ENCODE peak calls at places on chromosomes 7 and 10, in five cellular contexts. H is activated CD8-positive, alpha-beta memory T cell treated with anti-CD3 and anti-CD28 coated beads for 4 hours; C is EH; Z is psoas muscle; S is activated T-helper 2 cell treated with anti-CD3 and anti-CD28 coated beads, Interferon-gamma antibody, Interleukin-2, Interleukin-4, amounts not matched to agents 10 μg/mL and 5 μg/mL and 100 μg/mL, durations not matched to agents 14 hours and 24 hours and 36 hours. J is an unnamed sample.

GRCh38 chr10:103715430-103715829 is 139.9 kb downstream of the SH3PXD2A start:
- DNase-seq in H (no peak), C (peak; percentile 95), Z (peak; percentile 19), S (no peak), J (no peak)

GRCh38 chr7:11609071-11609470 is 222.9 kb downstream of the THSD7A start:
- DNase-seq in Z (no peak), H (no peak), C (no peak), S (no peak), J (no peak)

GRCh38 chr10:84310470-84310869 is 17.9 kb upstream of the CCSER2 start:
- DNase-seq in Z (no peak), H (no peak), S (no peak), C (peak; percentile 76), J (no peak)

GRCh38 chr7:151077705-151078232 is 2.8 kb downstream of the FASTK start:
- DNase-seq in S (no peak), C (no peak), Z (no peak), H (no peak), J (no peak)

GRCh38 chr7:101702362-101702850 is 73.3 kb upstream of the MYL10 start:
- DNase-seq in C (peak; percentile 39), Z (no peak), H (no peak), S (no peak), J (no peak)

GRCh38 chr7:91264083-91264923 is at the start of gene FZD1:
- DNase-seq in C (peak; percentile 98), Z (peak; percentile 98), S (peak; percentile 71), H (no peak), J (peak; percentile 96)

GRCh38 chr7:100571829-100572116 is 1.9 kb downstream of the SAP25 start:
- DNase-seq in S (no peak), Z (no peak), H (no peak), C (no peak), J (no peak)

GRCh38 chr7:132228240-132228639 is 348.0 kb downstream of the PLXNA4 start:
- DNase-seq in Z (no peak), S (no peak), H (no peak), C (no peak), J (no peak)

GRCh38 chr7:93203496-93203895 is 22.8 kb downstream of the HEPACAM2 start:
- DNase-seq in C (no peak), S (no peak), H (no peak), Z (no peak), J (no peak)

GRCh38 chr7:25949672-25950487 is 202.1 kb upstream of the NFE2L3 start:
- DNase-seq in Z (no peak), C (no peak), H (no peak), S (no peak), J (no peak)

GRCh38 chr10:84397735-84398144 is 69.4 kb downstream of the CCSER2 start:
- DNase-seq in H (no peak), S (no peak), C (no peak), Z (no peak), J (no peak)

GRCh38 chr10:76581685-76582084 is 1055.9 kb downstream of the KCNMA1 start:
- DNase-seq in S (no peak), Z (no peak), H (no peak), C (no peak), J (no peak)

GRCh38 chr7:40447345-40447744 is 312.5 kb downstream of the SUGCT start:
- DNase-seq in C (no peak), S (no peak), Z (no peak), H (no peak), J (no peak)

GRCh38 chr7:54839538-54840213 is 80.7 kb upstream of the SEC61G start:
- DNase-seq in H (no peak), Z (peak; percentile 92), S (no peak), C (peak; percentile 68), J (peak; percentile 76)

GRCh38 chr10:119131512-119132240 is 27.8 kb downstream of the DENND10 start:
- DNase-seq in Z (no peak), S (peak; percentile 60), C (peak; percentile 43), H (no peak), J (no peak)

GRCh38 chr10:79078367-79079073 is 9.8 kb downstream of the ZMIZ1 start:
- DNase-seq in S (no peak), C (no peak), H (no peak), Z (no peak), J (no peak)

GRCh38 chr7:121428857-121429489 is 32.9 kb upstream of the FAM3C start:
- DNase-seq in S (no peak), H (no peak), Z (no peak), C (peak; percentile 69), J (no peak)

GRCh38 chr7:30391806-30392205 is 86.8 kb downstream of the NOD1 start:
- DNase-seq in H (no peak), Z (no peak), C (no peak), S (no peak), J (no peak)

GRCh38 chr10:73586583-73586984 is 4.6 kb downstream of the USP54 start:
- DNase-seq in Z (no peak), S (no peak), H (no peak), C (peak; percentile 94), J (no peak)

GRCh38 chr10:98519936-98520335 is 73.2 kb upstream of the HPS1 start:
- DNase-seq in H (no peak), Z (no peak), S (no peak), C (no peak), J (no peak)

GRCh38 chr10:14250496-14250895 is 80.2 kb downstream of the FRMD4A start:
- DNase-seq in S (no peak), Z (no peak), H (no peak), C (no peak), J (no peak)

GRCh38 chr10:11411926-11412545 is 199.4 kb downstream of the USP6NL start:
- DNase-seq in Z (no peak), S (no peak), H (no peak), C (no peak), J (no peak)

GRCh38 chr10:44894691-44895090 is 16.4 kb upstream of the TMEM72 start:
- DNase-seq in C (no peak), Z (no peak), S (no peak), H (no peak), J (no peak)

GRCh38 chr10:89591111-89591795 is 53.8 kb downstream of the PANK1 start:
- DNase-seq in H (no peak), Z (peak; percentile 57), S (no peak), C (peak; percentile 39), J (peak; percentile 54)

GRCh38 chr10:4704034-4704545 is 121.9 kb upstream of the AKR1E2 start:
- DNase-seq in H (no peak), C (peak; percentile 94), S (no peak), Z (no peak), J (no peak)

GRCh38 chr10:14185501-14186045 is 145.2 kb downstream of the FRMD4A start:
- DNase-seq in H (no peak), Z (no peak), S (peak; percentile 49), C (peak; percentile 84), J (no peak)

GRCh38 chr10:43125881-43126731 is 12.1 kb upstream of the CSGALNACT2 start:
- DNase-seq in C (no peak), Z (peak; percentile 37), S (no peak), H (no peak), J (no peak)

GRCh38 chr7:41817386-41817785 is 114.5 kb upstream of the INHBA start:
- DNase-seq in S (no peak), C (peak; percentile 66), H (no peak), Z (no peak), J (no peak)

GRCh38 chr10:33274096-33274785 is 60.2 kb downstream of the NRP1 start:
- DNase-seq in S (no peak), H (no peak), Z (no peak), C (no peak), J (no peak)

GRCh38 chr7:111784971-111785575 is 222.8 kb upstream of the IMMP2L start:
- DNase-seq in C (no peak), Z (no peak), H (no peak), S (no peak), J (no peak)

GRCh38 chr7:137935849-137936508 is 65.9 kb downstream of the CREB3L2 start:
- DNase-seq in H (no peak), C (no peak), Z (no peak), S (no peak), J (peak; percentile 24)

GRCh38 chr7:13098161-13098560 is 410.7 kb downstream of the ARL4A start:
- DNase-seq in Z (no peak), S (no peak), H (no peak), C (no peak), J (no peak)

GRCh38 chr10:71844695-71845094 is 6.4 kb downstream of the PSAP start:
- DNase-seq in Z (no peak), C (no peak), H (no peak), S (no peak), J (no peak)

GRCh38 chr10:132548869-132549268 is 11.3 kb downstream of the INPP5A start:
- DNase-seq in S (no peak), Z (no peak), C (no peak), H (no peak), J (no peak)

J was measured in gastrocnemius medialis.